ENCODE peak calls at places on chromosomes 12 and 14, in ten cellular contexts. K is GM12865, G is prostate gland, B is bronchial epithelial cell, M is fibroblast of pulmonary artery, P is dorsolateral prefrontal cortex, C is B cell, O is mucosa of descending colon, W is IMR-90, Z is cardiac fibroblast. Q is an unnamed sample.

GRCh38 chr12:62562892-62563291 is 96.3 kb downstream of the MON2 start:
- DNase-seq in K (no peak), G (no peak), B (peak), M (peak), P (no peak), C (no peak), O (no peak), W (peak), Z (peak), Q (no peak)

GRCh38 chr12:31343139-31343538 is 17.2 kb upstream of the SINHCAF start:
- DNase-seq in K (no peak), G (no peak), B (no peak), M (no peak), P (no peak), C (no peak), O (no peak), W (no peak), Z (no peak), Q (no peak)

GRCh38 chr14:76832503-76832988 is 6.3 kb downstream of the LRRC74A start:
- DNase-seq in K (no peak), G (no peak), B (no peak), M (peak), P (no peak), C (no peak), O (no peak), W (no peak), Z (peak), Q (no peak)

GRCh38 chr14:81390706-81391105 is 9.4 kb downstream of the STON2 start:
- DNase-seq in K (no peak), G (no peak), B (no peak), M (no peak), P (no peak), C (no peak), O (no peak), W (no peak), Z (peak), Q (no peak)

GRCh38 chr12:27048822-27049752 is 26.7 kb downstream of the MED21 start:
- DNase-seq in K (no peak), G (no peak), B (peak), M (peak), P (no peak), C (no peak), O (no peak), W (peak), Z (peak), Q (no peak)

GRCh38 chr12:2826036-2826435 is 8.8 kb downstream of the NRIP2 start:
- DNase-seq in K (no peak), G (no peak), B (no peak), M (no peak), P (no peak), C (no peak), O (no peak), W (no peak), Z (no peak), Q (no peak)

GRCh38 chr12:31323466-31324115 is 2.4 kb downstream of the SINHCAF start:
- DNase-seq in K (peak), G (peak), B (no peak), M (peak), P (no peak), C (peak), O (peak), W (no peak), Z (peak), Q (no peak)

GRCh38 chr14:103121846-103122577 is 1.2 kb upstream of the TNFAIP2 start:
- DNase-seq in K (peak), G (peak), B (no peak), M (peak), P (no peak), C (peak), O (peak), W (peak), Z (peak), Q (peak)

GRCh38 chr14:99320105-99320572 is 48.1 kb upstream of the BCL11B start:
- DNase-seq in K (peak), G (no peak), B (peak), M (peak), P (no peak), C (peak), O (peak), W (peak), Z (peak), Q (no peak)

GRCh38 chr12:81080431-81080983 is 2.6 kb downstream of the ACSS3 start:
- DNase-seq in K (no peak), G (peak), B (no peak), M (peak), P (no peak), C (no peak), O (no peak), W (peak), Z (peak), Q (no peak)

GRCh38 chr12:27191531-27191930 is 52.6 kb upstream of the STK38L start:
- DNase-seq in K (no peak), G (no peak), B (no peak), M (no peak), P (no peak), C (no peak), O (no peak), W (no peak), Z (no peak), Q (no peak)

GRCh38 chr12:53143355-53143754 is 37.2 kb upstream of the ZNF740 start:
- DNase-seq in K (no peak), G (no peak), B (no peak), M (no peak), P (no peak), C (no peak), O (no peak), W (no peak), Z (no peak), Q (no peak)

GRCh38 chr12:119911147-119911546 is 34.0 kb upstream of the CIT start:
- DNase-seq in K (no peak), G (no peak), B (peak), M (peak), P (no peak), C (no peak), O (no peak), W (peak), Z (peak), Q (no peak)

GRCh38 chr12:70083677-70084020 is 159.6 kb upstream of the CNOT2 start:
- DNase-seq in K (no peak), G (no peak), B (no peak), M (no peak), P (no peak), C (no peak), O (no peak), W (no peak), Z (no peak), Q (no peak)

GRCh38 chr12:52391618-52392002 is 6.2 kb upstream of the KRT84 start:
- DNase-seq in K (no peak), G (no peak), B (peak), M (peak), P (peak), C (no peak), O (no peak), W (no peak), Z (peak), Q (no peak)

GRCh38 chr12:4261655-4262054 is 11.9 kb upstream of the CCND2 start:
- DNase-seq in K (peak), G (no peak), B (no peak), M (no peak), P (no peak), C (no peak), O (no peak), W (no peak), Z (no peak), Q (no peak)

GRCh38 chr14:96053236-96053599 is 14.1 kb downstream of the C14orf132 start:
- DNase-seq in K (no peak), G (no peak), B (no peak), M (no peak), P (no peak), C (no peak), O (no peak), W (no peak), Z (no peak), Q (no peak)

GRCh38 chr12:127716181-127716580 is 550.8 kb upstream of the TMEM132C start:
- DNase-seq in K (no peak), G (no peak), B (no peak), M (no peak), P (no peak), C (no peak), O (no peak), W (no peak), Z (no peak), Q (no peak)

GRCh38 chr12:130013771-130014484 is 110.1 kb upstream of the TMEM132D start:
- DNase-seq in K (peak), G (peak), B (peak), M (peak), P (peak), C (peak), O (no peak), W (no peak), Z (peak), Q (peak)

GRCh38 chr12:66074561-66074960 is 56.0 kb downstream of the LLPH start:
- DNase-seq in K (no peak), G (no peak), B (no peak), M (peak), P (no peak), C (no peak), O (no peak), W (peak), Z (no peak), Q (no peak)

GRCh38 chr14:53539489-53540126 is 386.5 kb upstream of the DDHD1 start:
- DNase-seq in K (peak), G (peak), B (peak), M (peak), P (peak), C (peak), O (peak), W (peak), Z (peak), Q (peak)

DNA sequence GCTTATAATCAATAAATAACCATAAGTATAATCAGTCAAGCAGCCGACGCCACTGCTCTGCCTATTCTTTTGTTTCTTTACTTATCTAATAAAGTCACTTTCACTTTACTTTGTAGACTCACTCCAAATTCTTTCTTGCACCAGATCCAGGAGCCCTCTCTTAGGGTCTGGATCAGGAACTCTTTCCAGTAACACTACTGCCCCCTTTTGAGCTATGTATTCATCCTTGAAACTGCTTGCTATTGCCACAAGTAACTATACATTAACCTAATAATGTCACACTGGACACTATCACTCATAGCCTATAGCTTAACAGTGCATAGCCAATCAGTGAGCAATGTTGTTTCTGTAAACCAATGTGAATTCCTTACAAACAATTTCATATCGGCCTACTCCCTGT is 2.8 kb upstream of the NID2 start:
- DNase-seq in K (no peak), G (no peak), B (peak), M (peak), P (no peak), C (no peak), O (no peak), W (peak), Z (peak), Q (no peak)
- TF ChIP-seq CTCF in K (no peak), G (no peak), B (no peak), M (peak), P (no peak), C (no peak), O (no peak), W (peak), Z (peak), Q (peak)

GRCh38 chr12:1776139-1776975 is 44.0 kb upstream of the LRTM2 start:
- DNase-seq in K (no peak), G (no peak), B (peak), M (peak), P (no peak), C (no peak), O (no peak), W (peak), Z (peak), Q (no peak)

GRCh38 chr12:1779783-1780182 is 40.6 kb upstream of the LRTM2 start:
- DNase-seq in K (no peak), G (no peak), B (no peak), M (peak), P (no peak), C (no peak), O (no peak), W (peak), Z (peak), Q (no peak)

GRCh38 chr12:1778911-1779310 is 41.5 kb upstream of the LRTM2 start:
- DNase-seq in K (no peak), G (no peak), B (no peak), M (peak), P (no peak), C (no peak), O (no peak), W (no peak), Z (peak), Q (no peak)

GRCh38 chr12:1773937-1774655 is 46.3 kb upstream of the LRTM2 start:
- DNase-seq in K (no peak), G (peak), B (no peak), M (no peak), P (no peak), C (no peak), O (no peak), W (peak), Z (peak), Q (no peak)

DNA sequence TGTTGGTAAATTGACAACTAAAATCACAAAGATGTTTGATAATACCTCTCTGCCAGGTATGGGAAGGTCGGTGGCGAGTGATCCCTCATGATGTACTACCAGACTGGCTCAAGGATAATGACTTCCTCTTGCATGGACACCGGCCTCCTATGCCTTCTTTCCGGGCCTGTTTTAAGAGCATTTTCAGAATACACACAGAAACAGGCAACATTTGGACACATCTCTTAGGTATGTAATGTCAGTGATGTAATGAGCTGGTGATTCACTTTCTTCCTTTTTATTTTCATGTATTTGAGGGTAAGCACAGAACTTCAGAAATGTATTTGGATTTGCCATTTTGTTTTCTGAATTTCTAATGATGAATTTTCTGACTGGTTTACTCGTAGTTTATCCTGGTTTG is 42.6 kb upstream of the LRTM2 start:
- DNase-seq in K (no peak), G (no peak), B (peak), M (peak), P (no peak), C (no peak), O (no peak), W (peak), Z (peak), Q (no peak)
- TF ChIP-seq CTCF in K (no peak), G (no peak), B (no peak), M (no peak), P (no peak), C (no peak), O (no peak), W (no peak), Z (no peak), Q (no peak)

DNA sequence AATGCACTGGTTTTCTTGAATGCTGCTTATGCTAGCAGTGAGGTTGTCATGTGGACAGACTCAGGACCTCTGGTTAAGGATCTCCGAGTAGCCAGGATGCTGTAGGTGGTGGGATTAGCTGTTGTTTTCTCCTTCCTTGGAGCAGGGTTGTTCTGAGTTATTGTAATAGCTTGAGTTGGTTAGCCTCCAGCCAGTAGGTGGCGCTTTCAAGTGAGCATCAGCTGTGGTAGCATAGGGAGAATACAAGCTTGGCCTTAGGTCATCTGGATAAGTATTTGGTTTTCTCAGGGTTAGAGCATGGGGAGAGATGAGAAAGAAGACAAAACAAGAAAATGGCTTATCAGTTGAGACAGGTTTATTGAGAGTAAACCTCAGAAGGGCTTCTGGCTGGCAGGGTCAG is 299.7 kb upstream of the FBXO33 start:
- DNase-seq in K (peak), G (no peak), B (no peak), M (no peak), P (no peak), C (no peak), O (no peak), W (no peak), Z (no peak), Q (no peak)
- TF ChIP-seq CTCF in K (peak), G (no peak), B (no peak), M (no peak), P (no peak), C (no peak), O (no peak), W (no peak), Z (no peak), Q (peak)

DNA sequence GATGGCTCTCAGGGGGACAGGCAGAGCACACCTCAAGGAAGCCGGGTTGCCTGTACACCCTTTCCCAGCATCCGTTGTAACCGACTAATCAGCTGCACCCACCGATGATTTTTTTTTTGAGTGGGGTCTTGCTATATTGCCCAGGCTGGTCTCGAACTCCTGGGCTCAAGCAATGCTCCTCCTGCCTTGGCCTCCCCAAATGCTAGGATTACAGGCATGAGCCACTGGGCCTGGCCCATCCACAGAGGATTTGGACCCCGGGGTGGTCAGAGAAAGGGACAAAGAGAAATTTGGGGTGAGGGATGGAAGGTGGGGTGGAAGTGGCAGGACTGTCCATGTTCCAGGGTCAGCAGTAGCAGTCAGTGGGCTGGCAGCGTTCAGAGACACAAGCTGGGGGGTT is 43.3 kb upstream of the PPP1CC start:
- DNase-seq in K (no peak), G (no peak), B (no peak), M (no peak), P (no peak), C (no peak), O (no peak), W (no peak), Z (no peak), Q (no peak)
- TF ChIP-seq CTCF in K (no peak), G (no peak), B (no peak), M (no peak), P (no peak), C (no peak), O (no peak), W (no peak), Z (no peak), Q (no peak)